ENCODE peak calls at places on chromosomes 2 and 18, in eight cellular contexts. One of them, this sample, is unnamed.
A peak's percentile ranks its signal among the peaks of the same experiment; 100 is the strongest.

GRCh38 chr2:195124391-195125079 is 532.5 kb upstream of the SLC39A10 start:
- DNase-seq in HT-29: no peak
- DNase-seq in RWPE1: no peak
- DNase-seq in EH: no peak
- DNase-seq in lower lobe of right lung: peak; percentile 22
- DNase-seq in germinal center: no peak
- DNase-seq in HEK293T: no peak
- DNase-seq in tibial artery: no peak
- DNase-seq in this sample: peak; percentile 50

GRCh38 chr2:2889646-2890045 is 488.0 kb downstream of the EIPR1 start:
- DNase-seq in germinal center: no peak
- DNase-seq in EH: no peak
- DNase-seq in HEK293T: no peak
- DNase-seq in RWPE1: no peak
- DNase-seq in tibial artery: no peak
- DNase-seq in lower lobe of right lung: no peak
- DNase-seq in HT-29: no peak
- DNase-seq in this sample: no peak

GRCh38 chr18:50928551-50928950 is 39.3 kb upstream of the ELAC1 start:
- DNase-seq in germinal center: no peak
- DNase-seq in HT-29: no peak
- DNase-seq in tibial artery: no peak
- DNase-seq in EH: peak; percentile 38
- DNase-seq in lower lobe of right lung: no peak
- DNase-seq in RWPE1: no peak
- DNase-seq in HEK293T: no peak
- DNase-seq in this sample: no peak

GRCh38 chr2:28810384-28811285 is at the start of gene SPDYA:
- DNase-seq in HT-29: no peak
- DNase-seq in lower lobe of right lung: peak; percentile 81
- DNase-seq in HEK293T: no peak
- DNase-seq in tibial artery: peak; percentile 58
- DNase-seq in RWPE1: peak; percentile 85
- DNase-seq in germinal center: peak; percentile 87
- DNase-seq in EH: peak; percentile 75
- DNase-seq in this sample: peak; percentile 92

GRCh38 chr2:235286624-235287368 is 207.0 kb upstream of the AGAP1 start:
- DNase-seq in HT-29: no peak
- DNase-seq in tibial artery: no peak
- DNase-seq in HEK293T: no peak
- DNase-seq in germinal center: no peak
- DNase-seq in EH: peak; percentile 51
- DNase-seq in lower lobe of right lung: no peak
- DNase-seq in RWPE1: no peak
- DNase-seq in this sample: no peak

GRCh38 chr2:141911485-141912066 is 219.2 kb downstream of the LRP1B start:
- DNase-seq in lower lobe of right lung: no peak
- DNase-seq in RWPE1: no peak
- DNase-seq in HT-29: peak; percentile 84
- DNase-seq in tibial artery: no peak
- DNase-seq in germinal center: no peak
- DNase-seq in HEK293T: peak; percentile 8
- DNase-seq in EH: peak; percentile 24
- DNase-seq in this sample: no peak

GRCh38 chr18:77822552-77823138 is 573.0 kb downstream of the GALR1 start:
- DNase-seq in germinal center: no peak
- DNase-seq in HT-29: no peak
- DNase-seq in RWPE1: no peak
- DNase-seq in HEK293T: no peak
- DNase-seq in lower lobe of right lung: no peak
- DNase-seq in tibial artery: no peak
- DNase-seq in EH: no peak
- DNase-seq in this sample: no peak

GRCh38 chr2:229090231-229090630 is 180.9 kb downstream of the PID1 start:
- DNase-seq in HT-29: no peak
- DNase-seq in HEK293T: no peak
- DNase-seq in tibial artery: no peak
- DNase-seq in germinal center: no peak
- DNase-seq in RWPE1: no peak
- DNase-seq in lower lobe of right lung: no peak
- DNase-seq in EH: peak; percentile 6
- DNase-seq in this sample: no peak

GRCh38 chr2:18171191-18172139 is 293.0 kb downstream of the KCNS3 start:
- DNase-seq in germinal center: no peak
- DNase-seq in RWPE1: no peak
- DNase-seq in HEK293T: no peak
- DNase-seq in tibial artery: no peak
- DNase-seq in HT-29: no peak
- DNase-seq in EH: peak; percentile 54
- DNase-seq in lower lobe of right lung: no peak
- DNase-seq in this sample: peak; percentile 48

GRCh38 chr2:224885295-224885694 is 157.0 kb downstream of the DOCK10 start:
- DNase-seq in RWPE1: no peak
- DNase-seq in EH: peak; percentile 46
- DNase-seq in HEK293T: no peak
- DNase-seq in lower lobe of right lung: no peak
- DNase-seq in HT-29: no peak
- DNase-seq in tibial artery: no peak
- DNase-seq in germinal center: no peak
- DNase-seq in this sample: no peak

GRCh38 chr2:10234409-10235094 is 68.2 kb upstream of the HPCAL1 start:
- DNase-seq in germinal center: no peak
- DNase-seq in HEK293T: no peak
- DNase-seq in RWPE1: no peak
- DNase-seq in lower lobe of right lung: peak; percentile 31
- DNase-seq in EH: no peak
- DNase-seq in tibial artery: no peak
- DNase-seq in HT-29: no peak
- DNase-seq in this sample: peak; percentile 69

GRCh38 chr2:48249093-48249492 is 280.9 kb upstream of the STON1 start:
- DNase-seq in germinal center: no peak
- DNase-seq in RWPE1: no peak
- DNase-seq in tibial artery: no peak
- DNase-seq in lower lobe of right lung: no peak
- DNase-seq in EH: peak; percentile 86
- DNase-seq in HT-29: no peak
- DNase-seq in HEK293T: no peak
- DNase-seq in this sample: no peak

GRCh38 chr18:6874316-6874715 is 144.8 kb downstream of the ARHGAP28 start:
- DNase-seq in germinal center: no peak
- DNase-seq in EH: no peak
- DNase-seq in HT-29: no peak
- DNase-seq in tibial artery: no peak
- DNase-seq in HEK293T: no peak
- DNase-seq in lower lobe of right lung: no peak
- DNase-seq in RWPE1: no peak
- DNase-seq in this sample: no peak

GRCh38 chr2:134104754-134105153 is 149.1 kb upstream of the MGAT5 start:
- DNase-seq in tibial artery: no peak
- DNase-seq in germinal center: no peak
- DNase-seq in EH: no peak
- DNase-seq in lower lobe of right lung: no peak
- DNase-seq in RWPE1: no peak
- DNase-seq in HT-29: no peak
- DNase-seq in HEK293T: no peak
- DNase-seq in this sample: no peak

GRCh38 chr2:137607722-137608121 is 356.6 kb upstream of the HNMT start:
- DNase-seq in HT-29: no peak
- DNase-seq in RWPE1: no peak
- DNase-seq in tibial artery: no peak
- DNase-seq in EH: no peak
- DNase-seq in HEK293T: no peak
- DNase-seq in lower lobe of right lung: no peak
- DNase-seq in germinal center: no peak
- DNase-seq in this sample: no peak

GRCh38 chr2:106825161-106825560 is 60.8 kb downstream of the ST6GAL2 start:
- DNase-seq in lower lobe of right lung: no peak
- DNase-seq in germinal center: no peak
- DNase-seq in RWPE1: no peak
- DNase-seq in HEK293T: no peak
- DNase-seq in HT-29: no peak
- DNase-seq in EH: no peak
- DNase-seq in tibial artery: no peak
- DNase-seq in this sample: no peak

GRCh38 chr2:27080603-27080938 is 2.2 kb downstream of the EMILIN1 start:
- DNase-seq in germinal center: no peak
- DNase-seq in EH: no peak
- DNase-seq in lower lobe of right lung: no peak
- DNase-seq in HT-29: no peak
- DNase-seq in RWPE1: no peak
- DNase-seq in HEK293T: no peak
- DNase-seq in tibial artery: no peak
- DNase-seq in this sample: no peak

GRCh38 chr2:178263159-178263860 is 69.0 kb downstream of the OSBPL6 start:
- DNase-seq in HT-29: no peak
- DNase-seq in HEK293T: no peak
- DNase-seq in RWPE1: no peak
- DNase-seq in EH: no peak
- DNase-seq in germinal center: no peak
- DNase-seq in tibial artery: no peak
- DNase-seq in lower lobe of right lung: no peak
- DNase-seq in this sample: no peak

GRCh38 chr2:194705398-194705797 is 951.6 kb upstream of the SLC39A10 start:
- DNase-seq in HT-29: no peak
- DNase-seq in germinal center: no peak
- DNase-seq in HEK293T: no peak
- DNase-seq in tibial artery: no peak
- DNase-seq in EH: no peak
- DNase-seq in lower lobe of right lung: no peak
- DNase-seq in RWPE1: no peak
- DNase-seq in this sample: no peak

GRCh38 chr2:188293601-188294482 is 2.2 kb downstream of the GULP1 start:
- DNase-seq in germinal center: no peak
- DNase-seq in EH: peak; percentile 84
- DNase-seq in lower lobe of right lung: peak; percentile 55
- DNase-seq in RWPE1: peak; percentile 20
- DNase-seq in HT-29: peak; percentile 90
- DNase-seq in tibial artery: peak; percentile 53
- DNase-seq in HEK293T: peak; percentile 57
- DNase-seq in this sample: no peak

GRCh38 chr2:46335966-46336436 is 38.8 kb downstream of the EPAS1 start:
- DNase-seq in lower lobe of right lung: peak; percentile 54
- DNase-seq in EH: peak; percentile 51
- DNase-seq in HEK293T: no peak
- DNase-seq in RWPE1: no peak
- DNase-seq in germinal center: no peak
- DNase-seq in tibial artery: no peak
- DNase-seq in HT-29: peak; percentile 76
- DNase-seq in this sample: no peak

GRCh38 chr2:166375205-166375735 is 474 bp downstream of the SCN9A start:
- DNase-seq in HT-29: no peak
- DNase-seq in lower lobe of right lung: no peak
- DNase-seq in tibial artery: no peak
- DNase-seq in germinal center: no peak
- DNase-seq in EH: peak; percentile 48
- DNase-seq in RWPE1: peak; percentile 2
- DNase-seq in HEK293T: peak; percentile 9
- DNase-seq in this sample: no peak

GRCh38 chr2:112149866-112150435 is 11.8 kb downstream of the FBLN7 start:
- DNase-seq in HT-29: no peak
- DNase-seq in RWPE1: no peak
- DNase-seq in tibial artery: no peak
- DNase-seq in HEK293T: no peak
- DNase-seq in germinal center: no peak
- DNase-seq in lower lobe of right lung: no peak
- DNase-seq in EH: no peak
- DNase-seq in this sample: no peak

GRCh38 chr18:52340466-52341378 is 725 bp downstream of the DCC start:
- DNase-seq in HEK293T: no peak
- DNase-seq in tibial artery: no peak
- DNase-seq in germinal center: no peak
- DNase-seq in HT-29: no peak
- DNase-seq in RWPE1: no peak
- DNase-seq in EH: no peak
- DNase-seq in lower lobe of right lung: no peak
- DNase-seq in this sample: peak; percentile 66

GRCh38 chr18:59929621-59930295 is 30.0 kb downstream of the PMAIP1 start:
- DNase-seq in tibial artery: no peak
- DNase-seq in germinal center: no peak
- DNase-seq in HEK293T: no peak
- DNase-seq in lower lobe of right lung: no peak
- DNase-seq in EH: peak; percentile 47
- DNase-seq in HT-29: no peak
- DNase-seq in RWPE1: no peak
- DNase-seq in this sample: no peak

This sample was measured in left lung.